ENCODE peak calls at places on chromosomes 5 and 9, in eight cellular contexts. V is cardiac muscle cell; T is CD8-positive, alpha-beta memory T cell; D is A549; E is adipocyte; F is tibial nerve; M is colonic mucosa; I is CD4-positive, CD25-positive, alpha-beta regulatory T cell. B is an unnamed sample.

GRCh38 chr9:117546894-117547293 is 132.0 kb upstream of the ASTN2 start:
- DNase-seq in M (peak; percentile 21), D (no peak), E (no peak), T (peak; percentile 8), F (no peak), V (no peak), I (no peak), B (no peak)

GRCh38 chr9:33737811-33738606 is 57.4 kb upstream of the PRSS3 start:
- DNase-seq in E (peak; percentile 77), T (no peak), I (no peak), F (no peak), V (peak; percentile 78), D (peak; percentile 47), M (peak; percentile 52), B (no peak)

GRCh38 chr9:79279356-79279755 is 292.4 kb upstream of the TLE4 start:
- DNase-seq in D (no peak), M (no peak), I (no peak), T (no peak), V (no peak), F (no peak), E (no peak), B (no peak)

GRCh38 chr5:159783731-159784247 is 132.5 kb upstream of the ADRA1B start:
- DNase-seq in I (no peak), E (no peak), T (no peak), F (no peak), M (no peak), D (no peak), V (no peak), B (no peak)

GRCh38 chr5:39618391-39618790 is 193.6 kb upstream of the DAB2 start:
- DNase-seq in V (no peak), D (no peak), E (no peak), I (no peak), T (no peak), F (no peak), M (no peak), B (no peak)

GRCh38 chr9:127661342-127661741 is 45.4 kb upstream of the CFAP157 start:
- DNase-seq in T (no peak), I (no peak), D (no peak), V (peak; percentile 14), M (peak; percentile 44), F (no peak), E (no peak), B (no peak)

GRCh38 chr5:139749242-139749641 is 46.4 kb upstream of the PSD2 start:
- DNase-seq in T (no peak), M (no peak), D (no peak), I (no peak), E (peak; percentile 40), V (no peak), F (no peak), B (no peak)

GRCh38 chr9:35057271-35057620 is 15.2 kb downstream of the VCP start:
- DNase-seq in E (no peak), V (no peak), T (no peak), I (no peak), M (no peak), F (no peak), D (no peak), B (no peak)

GRCh38 chr5:163379298-163380155 is 57.9 kb upstream of the CCNG1 start:
- DNase-seq in I (no peak), M (no peak), E (peak; percentile 73), V (no peak), F (no peak), D (peak; percentile 56), T (no peak), B (no peak)

GRCh38 chr5:33905381-33905780 is 13.6 kb upstream of the ADAMTS12 start:
- DNase-seq in V (no peak), D (no peak), E (no peak), T (no peak), M (no peak), F (no peak), I (no peak), B (no peak)

GRCh38 chr9:136829981-136830885 is 12.0 kb upstream of the AJM1 start:
- DNase-seq in M (no peak), F (no peak), D (no peak), I (no peak), E (no peak), T (no peak), V (no peak), B (peak; percentile 58)

GRCh38 chr5:16733597-16733996 is 116.8 kb upstream of the RETREG1 start:
- DNase-seq in V (peak; percentile 40), T (no peak), M (no peak), E (no peak), I (no peak), D (no peak), F (no peak), B (no peak)

GRCh38 chr9:134273647-134274046 is 52.6 kb upstream of the RXRA start:
- DNase-seq in D (no peak), M (no peak), F (no peak), I (no peak), T (no peak), E (no peak), V (no peak), B (no peak)

GRCh38 chr9:32783168-32783891 is at the start of gene TMEM215:
- DNase-seq in M (no peak), D (peak; percentile 20), F (no peak), V (peak; percentile 46), I (no peak), E (peak; percentile 0), T (no peak), B (peak; percentile 53)

GRCh38 chr9:27094640-27095039 is 14.4 kb upstream of the TEK start:
- DNase-seq in V (peak; percentile 17), D (no peak), E (peak; percentile 68), F (no peak), T (no peak), M (no peak), I (no peak), B (no peak)

GRCh38 chr9:96867282-96867814 is 13.0 kb upstream of the ZNF782 start:
- DNase-seq in D (no peak), M (no peak), T (no peak), E (no peak), V (no peak), F (no peak), I (no peak), B (no peak)

GRCh38 chr9:11374961-11375360 is 762.2 kb upstream of the PTPRD start:
- DNase-seq in I (no peak), M (no peak), E (no peak), D (no peak), T (no peak), V (no peak), F (no peak), B (no peak)

GRCh38 chr9:113479150-113479761 is 15.7 kb downstream of the RGS3 start:
- DNase-seq in D (no peak), V (no peak), M (no peak), T (peak; percentile 33), F (no peak), I (no peak), E (no peak), B (no peak)

GRCh38 chr5:73648490-73648889 is 22.5 kb downstream of the ARHGEF28 start:
- DNase-seq in V (no peak), D (no peak), F (no peak), T (no peak), M (no peak), E (no peak), I (no peak), B (no peak)

GRCh38 chr5:94725142-94725541 is 106.7 kb downstream of the SLF1 start:
- DNase-seq in V (no peak), E (no peak), I (no peak), T (no peak), D (no peak), F (no peak), M (no peak), B (no peak)

GRCh38 chr5:142303576-142303975 is 21.2 kb downstream of the SPRY4 start:
- DNase-seq in E (peak; percentile 9), I (no peak), M (no peak), T (no peak), F (no peak), D (no peak), V (no peak), B (no peak)

GRCh38 chr5:13276143-13276542 is 668.3 kb downstream of the DNAH5 start:
- DNase-seq in T (no peak), E (no peak), M (no peak), V (no peak), I (no peak), D (no peak), F (no peak), B (no peak)
- H3K9me3 ChIP-seq in T (no peaks in the 10 kb centered on the region), E (no peaks in the 10 kb centered on the region), M (no peaks in the 10 kb centered on the region), V (no peaks in the 10 kb centered on the region), I (no peaks in the 10 kb centered on the region), D (no peaks in the 10 kb centered on the region), F (no peaks in the 10 kb centered on the region), B (no peaks in the 10 kb centered on the region)

DNA sequence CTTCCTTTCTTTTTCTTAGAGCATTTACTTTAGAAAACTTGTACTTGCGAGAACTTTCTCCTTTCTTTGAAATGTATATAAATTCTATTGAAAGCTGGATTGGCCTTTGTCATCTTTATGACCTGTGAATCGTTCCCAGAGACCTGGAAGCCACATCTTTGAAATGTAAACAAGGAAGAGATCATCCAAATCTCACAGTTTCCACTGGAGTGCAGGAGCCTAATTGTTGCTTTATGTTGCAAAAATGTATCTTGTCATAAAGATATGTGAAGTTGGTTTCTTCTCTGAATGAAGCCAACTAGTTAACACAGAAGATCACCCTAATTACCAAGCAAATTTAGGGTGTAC is 1101.8 kb downstream of the TAF11L14 start:
- DNase-seq in V (no peak), I (no peak), E (no peak), T (no peak), M (no peak), D (no peak), F (no peak), B (no peak)
- H3K9me3 ChIP-seq in V (no peaks in the 10 kb centered on the region), I (no peaks in the 10 kb centered on the region), E (no peaks in the 10 kb centered on the region), T (no peaks in the 10 kb centered on the region), M (no peaks in the 10 kb centered on the region), D (no peaks in the 10 kb centered on the region), F (no peaks in the 10 kb centered on the region), B (no peaks in the 10 kb centered on the region)

GRCh38 chr9:129517006-129517405 is 103.9 kb downstream of the C9orf50 start:
- DNase-seq in D (no peak), M (no peak), T (no peak), V (no peak), F (no peak), E (no peak), I (no peak), B (no peak)

GRCh38 chr9:129513856-129514496 is 106.9 kb downstream of the C9orf50 start:
- DNase-seq in D (no peak), V (no peak), E (no peak), I (no peak), M (no peak), F (no peak), T (no peak), B (peak; percentile 54)

GRCh38 chr9:129513282-129513681 is 107.6 kb downstream of the C9orf50 start:
- DNase-seq in I (no peak), M (no peak), F (no peak), E (no peak), T (no peak), D (no peak), V (no peak), B (no peak)

GRCh38 chr9:129514891-129515290 is 106.0 kb downstream of the C9orf50 start:
- DNase-seq in I (no peak), V (no peak), M (no peak), F (no peak), T (no peak), D (no peak), E (no peak), B (peak; percentile 46)

GRCh38 chr9:129514497-129514867 is 106.4 kb downstream of the C9orf50 start:
- DNase-seq in T (no peak), D (no peak), M (no peak), I (no peak), F (no peak), E (no peak), V (no peak), B (no peak)
- H3K9me3 ChIP-seq in T (peaks cover 5% of the 10 kb centered on the region), D (peaks cover 82% of the 10 kb centered on the region), M (no peaks in the 10 kb centered on the region), I (peaks cover 13% of the 10 kb centered on the region), F (no peaks in the 10 kb centered on the region), E (peaks cover 55% of the 10 kb centered on the region), V (no peaks in the 10 kb centered on the region), B (peaks cover 54% of the 10 kb centered on the region)

GRCh38 chr5:180852510-180852909 is 8.6 kb downstream of the ZFP62 start:
- DNase-seq in I (no peak), E (no peak), T (no peak), D (no peak), F (no peak), M (no peak), V (no peak), B (no peak)
- H3K9me3 ChIP-seq in I (peaks cover 31% of the 10 kb centered on the region), E (peaks cover 25% of the 10 kb centered on the region), T (peaks cover 25% of the 10 kb centered on the region), D (peaks cover 78% of the 10 kb centered on the region), F (no peaks in the 10 kb centered on the region), M (no peaks in the 10 kb centered on the region), V (peaks cover 15% of the 10 kb centered on the region), B (peaks cover 40% of the 10 kb centered on the region)

B was measured in spleen.